ENCODE peak calls at places on chromosomes 16 and 17, in seven cellular contexts. One of them, this sample, is unnamed.

GRCh38 chr17:9381068-9381467 is 194.6 kb downstream of the STX8 start:
- DNase-seq in ovary: no peak
- DNase-seq in tibial nerve: no peak
- DNase-seq in breast epithelium: no peak
- DNase-seq in IMR-90: peak; percentile 52
- DNase-seq in endothelial cell of umbilical vein: peak; percentile 45
- DNase-seq in adrenal gland: no peak
- DNase-seq in this sample: no peak

GRCh38 chr16:56679813-56680212 is 2.5 kb upstream of the MT1X start:
- DNase-seq in breast epithelium: no peak
- DNase-seq in tibial nerve: no peak
- DNase-seq in IMR-90: no peak
- DNase-seq in ovary: no peak
- DNase-seq in endothelial cell of umbilical vein: no peak
- DNase-seq in adrenal gland: peak; percentile 80
- DNase-seq in this sample: no peak

GRCh38 chr16:53949716-53950410 is 245.9 kb downstream of the FTO start:
- DNase-seq in ovary: no peak
- DNase-seq in breast epithelium: no peak
- DNase-seq in tibial nerve: no peak
- DNase-seq in endothelial cell of umbilical vein: no peak
- DNase-seq in IMR-90: no peak
- DNase-seq in adrenal gland: no peak
- DNase-seq in this sample: no peak

GRCh38 chr17:81735181-81736102 is 23.4 kb downstream of the SLC25A10 start:
- DNase-seq in endothelial cell of umbilical vein: no peak
- DNase-seq in ovary: no peak
- DNase-seq in tibial nerve: no peak
- DNase-seq in breast epithelium: no peak
- DNase-seq in IMR-90: peak; percentile 33
- DNase-seq in adrenal gland: peak; percentile 63
- DNase-seq in this sample: peak; percentile 62

GRCh38 chr16:22313876-22314470 is 16.8 kb downstream of the POLR3E start:
- DNase-seq in ovary: no peak
- DNase-seq in endothelial cell of umbilical vein: no peak
- DNase-seq in IMR-90: no peak
- DNase-seq in tibial nerve: no peak
- DNase-seq in breast epithelium: no peak
- DNase-seq in adrenal gland: peak; percentile 41
- DNase-seq in this sample: peak; percentile 80

GRCh38 chr16:71974068-71974818 is 26.0 kb downstream of the PKD1L3 start:
- DNase-seq in adrenal gland: no peak
- DNase-seq in ovary: no peak
- DNase-seq in breast epithelium: no peak
- DNase-seq in tibial nerve: no peak
- DNase-seq in IMR-90: no peak
- DNase-seq in endothelial cell of umbilical vein: no peak
- DNase-seq in this sample: no peak

GRCh38 chr17:74852237-74853047 is 7.2 kb downstream of the GRIN2C start:
- DNase-seq in adrenal gland: no peak
- DNase-seq in endothelial cell of umbilical vein: no peak
- DNase-seq in ovary: no peak
- DNase-seq in breast epithelium: no peak
- DNase-seq in tibial nerve: no peak
- DNase-seq in IMR-90: no peak
- DNase-seq in this sample: no peak

GRCh38 chr17:80259642-80260535 is 763 bp upstream of the RNF213 start:
- DNase-seq in breast epithelium: no peak
- DNase-seq in tibial nerve: peak; percentile 21
- DNase-seq in endothelial cell of umbilical vein: peak; percentile 66
- DNase-seq in IMR-90: peak; percentile 65
- DNase-seq in ovary: peak; percentile 70
- DNase-seq in adrenal gland: peak; percentile 74
- DNase-seq in this sample: peak; percentile 37

GRCh38 chr17:78127240-78127887 is 1.2 kb downstream of the TMC6 start:
- DNase-seq in tibial nerve: peak; percentile 30
- DNase-seq in adrenal gland: peak; percentile 79
- DNase-seq in IMR-90: no peak
- DNase-seq in breast epithelium: no peak
- DNase-seq in ovary: no peak
- DNase-seq in endothelial cell of umbilical vein: no peak
- DNase-seq in this sample: no peak

GRCh38 chr17:16974569-16975265 is 2.8 kb upstream of the TNFRSF13B start:
- DNase-seq in tibial nerve: no peak
- DNase-seq in adrenal gland: no peak
- DNase-seq in breast epithelium: no peak
- DNase-seq in endothelial cell of umbilical vein: no peak
- DNase-seq in ovary: no peak
- DNase-seq in IMR-90: no peak
- DNase-seq in this sample: no peak

GRCh38 chr17:66814570-66814969 is 20.3 kb upstream of the CACNG5 start:
- DNase-seq in IMR-90: no peak
- DNase-seq in tibial nerve: no peak
- DNase-seq in adrenal gland: no peak
- DNase-seq in endothelial cell of umbilical vein: no peak
- DNase-seq in breast epithelium: no peak
- DNase-seq in ovary: no peak
- DNase-seq in this sample: no peak

GRCh38 chr17:63337579-63337978 is 108.5 kb downstream of the CYB561 start:
- DNase-seq in ovary: no peak
- DNase-seq in tibial nerve: no peak
- DNase-seq in endothelial cell of umbilical vein: no peak
- DNase-seq in breast epithelium: no peak
- DNase-seq in IMR-90: no peak
- DNase-seq in adrenal gland: no peak
- DNase-seq in this sample: no peak

GRCh38 chr16:8850279-8850885 is 18.4 kb downstream of the CARHSP1 start:
- DNase-seq in ovary: no peak
- DNase-seq in IMR-90: peak; percentile 87
- DNase-seq in endothelial cell of umbilical vein: peak; percentile 87
- DNase-seq in adrenal gland: peak; percentile 84
- DNase-seq in tibial nerve: peak; percentile 54
- DNase-seq in breast epithelium: no peak
- DNase-seq in this sample: no peak

GRCh38 chr17:27512511-27513346 is 56.5 kb downstream of the KSR1 start:
- DNase-seq in ovary: no peak
- DNase-seq in breast epithelium: no peak
- DNase-seq in tibial nerve: no peak
- DNase-seq in endothelial cell of umbilical vein: no peak
- DNase-seq in adrenal gland: no peak
- DNase-seq in IMR-90: peak; percentile 61
- DNase-seq in this sample: no peak

GRCh38 chr17:75518201-75518600 is 1.9 kb downstream of the TSEN54 start:
- DNase-seq in tibial nerve: no peak
- DNase-seq in breast epithelium: no peak
- DNase-seq in endothelial cell of umbilical vein: no peak
- DNase-seq in adrenal gland: no peak
- DNase-seq in ovary: no peak
- DNase-seq in IMR-90: no peak
- DNase-seq in this sample: no peak

GRCh38 chr17:39364236-39365025 is 37.0 kb downstream of the FBXL20 start:
- DNase-seq in ovary: no peak
- DNase-seq in IMR-90: no peak
- DNase-seq in tibial nerve: no peak
- DNase-seq in breast epithelium: no peak
- DNase-seq in adrenal gland: no peak
- DNase-seq in endothelial cell of umbilical vein: no peak
- DNase-seq in this sample: no peak

GRCh38 chr17:58786586-58787295 is 31.1 kb downstream of the PPM1E start:
- DNase-seq in endothelial cell of umbilical vein: peak; percentile 46
- DNase-seq in adrenal gland: peak; percentile 84
- DNase-seq in breast epithelium: no peak
- DNase-seq in tibial nerve: no peak
- DNase-seq in ovary: no peak
- DNase-seq in IMR-90: peak; percentile 87
- DNase-seq in this sample: no peak

GRCh38 chr16:58815188-58815888 is 81.2 kb upstream of the GOT2 start:
- DNase-seq in endothelial cell of umbilical vein: no peak
- DNase-seq in adrenal gland: peak; percentile 58
- DNase-seq in breast epithelium: no peak
- DNase-seq in ovary: no peak
- DNase-seq in IMR-90: no peak
- DNase-seq in tibial nerve: no peak
- DNase-seq in this sample: no peak

GRCh38 chr17:28492352-28493310 is 13.5 kb upstream of the FOXN1 start:
- DNase-seq in breast epithelium: no peak
- DNase-seq in endothelial cell of umbilical vein: no peak
- DNase-seq in IMR-90: no peak
- DNase-seq in tibial nerve: no peak
- DNase-seq in adrenal gland: no peak
- DNase-seq in ovary: no peak
- DNase-seq in this sample: no peak

GRCh38 chr17:79985951-79986391 is 49.7 kb downstream of the TBC1D16 start:
- DNase-seq in IMR-90: no peak
- DNase-seq in ovary: no peak
- DNase-seq in adrenal gland: no peak
- DNase-seq in breast epithelium: no peak
- DNase-seq in endothelial cell of umbilical vein: no peak
- DNase-seq in tibial nerve: no peak
- DNase-seq in this sample: no peak

GRCh38 chr16:82891424-82891823 is 264.7 kb downstream of the CDH13 start:
- DNase-seq in IMR-90: no peak
- DNase-seq in ovary: no peak
- DNase-seq in endothelial cell of umbilical vein: no peak
- DNase-seq in adrenal gland: no peak
- DNase-seq in breast epithelium: no peak
- DNase-seq in tibial nerve: no peak
- DNase-seq in this sample: no peak

GRCh38 chr17:50613596-50613995 is 21.1 kb upstream of the ABCC3 start:
- DNase-seq in breast epithelium: no peak
- DNase-seq in endothelial cell of umbilical vein: peak; percentile 20
- DNase-seq in tibial nerve: no peak
- DNase-seq in ovary: no peak
- DNase-seq in IMR-90: no peak
- DNase-seq in adrenal gland: no peak
- DNase-seq in this sample: no peak
- TF ChIP-seq CTCF in breast epithelium: no peak
- TF ChIP-seq CTCF in endothelial cell of umbilical vein: peak; percentile 22
- TF ChIP-seq CTCF in tibial nerve: no peak
- TF ChIP-seq CTCF in ovary: no peak
- TF ChIP-seq CTCF in IMR-90: no peak
- TF ChIP-seq CTCF in adrenal gland: no peak
- TF ChIP-seq CTCF in this sample: no peak

GRCh38 chr16:66552288-66553143 is at the start of gene CKLF:
- DNase-seq in adrenal gland: peak; percentile 95
- DNase-seq in IMR-90: peak; percentile 83
- DNase-seq in ovary: peak; percentile 86
- DNase-seq in tibial nerve: peak; percentile 81
- DNase-seq in breast epithelium: peak; percentile 84
- DNase-seq in endothelial cell of umbilical vein: peak; percentile 96
- DNase-seq in this sample: peak; percentile 96
- TF ChIP-seq POLR2A in adrenal gland: peak; percentile 86
- TF ChIP-seq POLR2A in IMR-90: no peak
- TF ChIP-seq POLR2A in ovary: peak; percentile 89
- TF ChIP-seq POLR2A in tibial nerve: peak; percentile 88
- TF ChIP-seq POLR2A in breast epithelium: peak; percentile 55
- TF ChIP-seq POLR2A in endothelial cell of umbilical vein: peak; percentile 83
- TF ChIP-seq POLR2A in this sample: no peak

DNA sequence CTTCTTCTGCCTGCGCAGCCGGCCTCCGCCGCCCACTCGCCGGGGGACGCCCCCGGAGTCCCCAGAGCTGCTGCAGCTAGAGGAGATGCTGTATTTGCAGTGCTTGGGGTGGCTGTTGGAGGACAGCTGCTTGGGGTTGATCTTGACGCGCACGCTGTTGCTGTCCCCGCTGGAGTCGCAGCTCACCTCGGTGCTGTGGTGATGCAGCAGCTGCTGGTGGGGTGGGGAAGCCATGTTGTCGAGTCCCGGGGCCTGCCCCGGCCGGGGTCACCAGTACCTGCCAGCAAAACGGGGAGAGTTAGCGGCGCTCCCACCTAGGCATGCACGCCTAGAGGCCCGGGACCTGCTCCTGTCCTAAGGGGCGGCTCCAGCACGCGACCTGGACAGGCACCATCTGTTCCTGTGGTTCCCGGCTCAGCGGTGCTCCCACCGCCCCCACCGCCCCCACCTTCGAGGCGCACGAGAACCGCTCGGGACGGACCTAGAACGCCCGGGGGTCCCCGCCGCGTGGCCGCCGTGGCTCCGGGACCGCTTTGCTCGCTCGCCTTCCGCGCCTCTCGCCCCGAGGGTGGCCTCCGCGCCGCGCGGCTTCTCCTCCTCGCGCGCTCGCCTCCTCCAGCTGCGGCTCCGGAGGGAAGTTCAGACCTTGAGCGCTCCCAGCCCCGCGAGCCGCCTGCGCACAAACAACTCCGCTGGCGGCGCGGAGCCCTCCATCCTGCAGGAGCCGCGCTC is 867 bp downstream of the ADCY9 start:
- DNase-seq in ovary: peak; percentile 44
- DNase-seq in breast epithelium: peak; percentile 55
- DNase-seq in tibial nerve: no peak
- DNase-seq in adrenal gland: peak; percentile 72
- DNase-seq in endothelial cell of umbilical vein: peak; percentile 44
- DNase-seq in IMR-90: peak; percentile 74
- DNase-seq in this sample: peak; percentile 91
- TF ChIP-seq CTCF in ovary: no peak
- TF ChIP-seq CTCF in breast epithelium: no peak
- TF ChIP-seq CTCF in tibial nerve: no peak
- TF ChIP-seq CTCF in adrenal gland: no peak
- TF ChIP-seq CTCF in endothelial cell of umbilical vein: no peak
- TF ChIP-seq CTCF in IMR-90: no peak
- TF ChIP-seq CTCF in this sample: no peak

DNA sequence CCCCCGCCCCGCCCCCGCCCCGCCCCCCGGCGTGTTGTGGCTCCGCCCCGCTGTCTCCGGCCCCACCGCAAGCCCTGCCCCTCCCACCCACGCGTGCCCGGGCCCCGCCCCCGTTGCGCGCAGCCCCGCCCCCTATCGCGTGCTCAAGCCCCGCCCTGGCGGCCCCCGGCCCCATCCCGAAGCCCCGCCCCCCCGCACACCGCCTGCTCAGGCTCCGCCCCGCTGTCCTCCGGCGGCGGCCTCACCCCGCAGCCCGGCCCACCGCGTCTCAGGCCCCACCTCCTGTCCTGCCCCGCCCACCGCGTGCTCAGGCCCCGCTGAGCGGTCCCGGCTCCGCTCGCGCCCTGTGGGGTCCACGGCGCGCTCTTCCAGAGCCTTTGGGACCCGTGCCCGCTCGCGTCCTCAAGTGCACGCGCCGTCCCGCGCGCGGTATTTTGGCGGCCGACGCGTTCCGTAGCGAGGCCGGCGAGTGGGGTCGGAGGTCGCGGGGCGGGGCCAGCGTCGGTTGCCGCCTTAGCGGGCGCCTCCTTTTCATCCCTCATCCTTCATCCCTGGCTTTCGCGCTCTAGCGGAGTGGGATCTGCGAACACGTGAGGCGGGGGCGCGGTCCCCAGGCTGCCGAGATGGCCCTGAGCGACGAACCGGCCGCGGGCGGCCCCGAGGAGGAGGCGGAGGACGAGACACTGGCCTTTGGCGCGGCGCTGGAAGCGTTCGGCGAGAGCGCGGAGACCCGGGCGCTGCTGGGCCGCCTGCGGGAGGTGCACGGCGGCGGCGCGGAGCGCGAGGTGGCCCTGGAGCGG is at the start of gene TBCD:
- DNase-seq in adrenal gland: peak; percentile 93
- DNase-seq in tibial nerve: peak; percentile 84
- DNase-seq in breast epithelium: peak; percentile 83
- DNase-seq in IMR-90: peak; percentile 89
- DNase-seq in endothelial cell of umbilical vein: peak; percentile 90
- DNase-seq in ovary: peak; percentile 94
- DNase-seq in this sample: peak; percentile 76
- TF ChIP-seq POLR2A in adrenal gland: peak; percentile 43
- TF ChIP-seq POLR2A in tibial nerve: peak; percentile 71
- TF ChIP-seq POLR2A in breast epithelium: no peak
- TF ChIP-seq POLR2A in IMR-90: peak; percentile 20
- TF ChIP-seq POLR2A in endothelial cell of umbilical vein: no peak
- TF ChIP-seq POLR2A in ovary: peak; percentile 44
- TF ChIP-seq POLR2A in this sample: no peak